ENCODE peak calls at places on chromosomes 11 and 22, in six cellular contexts. E is left ventricle myocardium superior; D is activated CD8-positive, alpha-beta memory T cell treated with anti-CD3 and anti-CD28 coated beads, Interleukin-2, amount 10 ng/mL, durations not matched to agents 7 days and 5 days; Y is HCT116; B is GM23338; W is CD4-positive, alpha-beta T cell. M is an unnamed sample.

GRCh38 chr22:36562261-36562835 is 33.4 kb upstream of the EIF3D start:
- ATAC-seq in E (no peak), W (no peak), B (peak), D (no peak), Y (peak), M (peak)

GRCh38 chr22:46714550-46714949 is 23.5 kb downstream of the CERK start:
- ATAC-seq in W (no peak), Y (no peak), B (no peak), D (no peak), E (no peak), M (no peak)

GRCh38 chr11:43515090-43515489 is 156.4 kb downstream of the TTC17 start:
- ATAC-seq in W (no peak), B (peak), Y (peak), D (no peak), E (no peak), M (no peak)

GRCh38 chr11:19422257-19422656 is 181.5 kb upstream of the E2F8 start:
- ATAC-seq in D (no peak), W (no peak), Y (no peak), E (no peak), B (no peak), M (no peak)

GRCh38 chr22:26658671-26659478 is 1.5 kb downstream of the MIAT start:
- ATAC-seq in Y (peak), D (peak), E (peak), B (peak), W (peak), M (peak)

GRCh38 chr22:17797721-17798559 is 23.7 kb upstream of the BID start:
- ATAC-seq in Y (no peak), W (peak), D (no peak), B (no peak), E (no peak), M (no peak)

GRCh38 chr22:47094861-47095330 is 332.4 kb downstream of the TBC1D22A start:
- ATAC-seq in Y (no peak), D (no peak), E (no peak), W (no peak), B (no peak), M (peak)

GRCh38 chr22:17430298-17430900 is 61.1 kb downstream of the CECR2 start:
- ATAC-seq in Y (no peak), W (no peak), B (peak), D (no peak), E (peak), M (peak)